ENCODE peak calls at places on chromosomes 12 and 14, in six cellular contexts. Y, S, H, Z, U and P are unnamed samples.

GRCh38 chr12:74539261-74539660 is 1.6 kb downstream of the ATXN7L3B start:
- DNase-seq in Y (no peak), S (no peak), H (no peak), Z (peak), U (no peak), P (no peak)

GRCh38 chr12:29796823-29797263 is 13.1 kb upstream of the TMTC1 start:
- DNase-seq in Y (no peak), S (peak), H (peak), Z (peak), U (no peak), P (no peak)

GRCh38 chr12:96497800-96498199 is 8.4 kb downstream of the CFAP54 start:
- DNase-seq in Y (no peak), S (no peak), H (no peak), Z (no peak), U (no peak), P (no peak)

GRCh38 chr12:82593901-82594396 is 92.8 kb upstream of the TMTC2 start:
- DNase-seq in Y (peak), S (no peak), H (no peak), Z (no peak), U (no peak), P (no peak)

GRCh38 chr12:81209001-81209400 is 131.1 kb downstream of the ACSS3 start:
- DNase-seq in Y (no peak), S (no peak), H (no peak), Z (no peak), U (no peak), P (no peak)

GRCh38 chr14:31950760-31951637 is 126.1 kb upstream of the ARHGAP5 start:
- DNase-seq in Y (no peak), S (no peak), H (no peak), Z (peak), U (no peak), P (no peak)

GRCh38 chr14:23300687-23301223 is 1.9 kb downstream of the PPP1R3E start:
- DNase-seq in Y (no peak), S (no peak), H (no peak), Z (peak), U (no peak), P (peak)

GRCh38 chr14:64266206-64266605 is 28.0 kb downstream of the ESR2 start:
- DNase-seq in Y (no peak), S (peak), H (no peak), Z (peak), U (no peak), P (no peak)

GRCh38 chr12:110743571-110744093 is 941 bp upstream of the PPP1CC start:
- DNase-seq in Y (no peak), S (no peak), H (no peak), Z (peak), U (no peak), P (no peak)

GRCh38 chr12:124480469-124481256 is 86.7 kb downstream of the NCOR2 start:
- DNase-seq in Y (peak), S (no peak), H (peak), Z (peak), U (peak), P (peak)

GRCh38 chr14:24155100-24155499 is 6.0 kb upstream of the IRF9 start:
- DNase-seq in Y (no peak), S (no peak), H (no peak), Z (no peak), U (no peak), P (no peak)

GRCh38 chr12:14454098-14454907 is 88.8 kb downstream of the ATF7IP start:
- DNase-seq in Y (peak), S (peak), H (no peak), Z (peak), U (no peak), P (no peak)

GRCh38 chr12:104681012-104681690 is 224.4 kb downstream of the CHST11 start:
- DNase-seq in Y (no peak), S (no peak), H (no peak), Z (no peak), U (no peak), P (no peak)

GRCh38 chr14:103654619-103655018 is 25.6 kb downstream of the KLC1 start:
- DNase-seq in Y (no peak), S (no peak), H (no peak), Z (no peak), U (no peak), P (no peak)

GRCh38 chr14:103656031-103656757 is 27.2 kb downstream of the KLC1 start:
- DNase-seq in Y (no peak), S (no peak), H (no peak), Z (no peak), U (no peak), P (no peak)

GRCh38 chr14:103651585-103651984 is 22.6 kb downstream of the KLC1 start:
- DNase-seq in Y (no peak), S (no peak), H (no peak), Z (no peak), U (no peak), P (no peak)

GRCh38 chr14:103652806-103653205 is 23.8 kb downstream of the KLC1 start:
- DNase-seq in Y (no peak), S (no peak), H (no peak), Z (no peak), U (no peak), P (no peak)

DNA sequence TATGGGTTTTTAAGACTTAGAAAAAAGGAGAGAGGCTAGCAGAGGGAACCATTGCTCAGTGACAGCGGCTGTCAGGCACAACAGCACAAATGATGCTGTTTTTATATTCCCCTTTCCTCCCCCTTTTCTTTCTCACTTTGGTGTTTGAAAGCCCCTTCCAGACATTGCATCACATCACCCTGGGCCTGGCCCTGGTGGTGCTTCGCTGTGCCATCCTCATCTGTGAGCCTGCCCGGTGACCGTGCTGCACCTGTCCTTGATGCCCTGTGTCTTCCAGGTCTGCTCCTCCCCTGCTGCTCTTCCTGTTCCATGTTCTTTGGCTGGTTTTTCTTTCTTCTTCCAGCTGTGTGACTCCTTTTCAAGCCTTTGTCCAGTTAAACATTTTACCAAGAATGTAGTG is 24.8 kb downstream of the KLC1 start:
- DNase-seq in Y (no peak), S (no peak), H (no peak), Z (no peak), U (no peak), P (no peak)
- TF ChIP-seq CTCF in Y (no peak), S (no peak), H (no peak), Z (no peak), U (no peak), P (no peak)

GRCh38 chr12:65881348-65881961 is 57.2 kb downstream of the HMGA2 start:
- DNase-seq in Y (no peak), S (no peak), H (no peak), Z (no peak), U (no peak), P (no peak)

GRCh38 chr12:65879878-65880277 is 55.6 kb downstream of the HMGA2 start:
- DNase-seq in Y (no peak), S (no peak), H (no peak), Z (peak), U (no peak), P (no peak)

GRCh38 chr12:65882504-65882903 is 58.2 kb downstream of the HMGA2 start:
- DNase-seq in Y (no peak), S (no peak), H (no peak), Z (peak), U (no peak), P (no peak)

GRCh38 chr12:65885312-65885711 is 61.0 kb downstream of the HMGA2 start:
- DNase-seq in Y (no peak), S (no peak), H (no peak), Z (no peak), U (no peak), P (no peak)

DNA sequence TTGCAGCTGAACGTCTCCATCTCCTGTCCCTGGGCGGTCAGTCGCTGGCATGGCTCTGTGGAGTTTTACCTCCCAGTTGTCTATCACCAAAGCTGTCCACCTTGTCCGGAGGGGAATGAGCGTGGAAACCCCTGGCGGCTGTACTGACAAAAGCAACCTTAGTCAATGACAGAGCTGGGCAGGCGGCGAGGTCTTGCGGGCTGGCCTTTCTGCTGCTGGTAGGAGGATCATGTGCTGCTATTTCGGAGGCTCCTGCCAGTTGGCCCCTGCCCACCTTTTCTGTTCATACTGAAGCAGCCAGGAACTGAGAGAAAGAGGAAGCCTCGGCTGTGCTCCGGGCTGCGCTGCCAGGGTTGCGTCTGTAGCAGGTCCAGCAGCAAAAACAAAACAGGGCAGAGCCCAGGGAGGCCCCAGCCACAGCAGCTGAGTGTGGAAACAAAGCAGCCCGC is 57.7 kb downstream of the HMGA2 start:
- DNase-seq in Y (peak), S (no peak), H (no peak), Z (no peak), U (peak), P (no peak)
- TF ChIP-seq CTCF in Y (peak), S (peak), H (peak), Z (no peak), U (peak), P (no peak)

DNA sequence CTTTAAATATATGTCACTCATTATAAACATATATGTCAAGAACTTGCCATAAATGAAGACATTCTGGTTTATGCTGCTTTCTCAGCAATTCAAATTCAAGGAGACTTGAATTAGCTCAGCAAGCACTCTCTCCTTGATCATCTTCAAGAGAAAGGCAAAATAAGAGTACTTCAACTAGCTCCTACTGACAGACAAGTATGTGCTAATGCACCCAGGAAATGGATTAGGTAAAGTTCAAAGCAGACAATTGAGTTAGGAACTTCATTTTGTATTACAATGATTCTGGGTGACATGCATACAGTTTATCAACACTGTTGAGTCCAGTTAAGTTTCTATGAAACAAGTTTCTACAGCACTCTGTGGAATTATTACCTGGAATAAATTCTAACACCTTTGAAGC is 455.9 kb upstream of the USP15 start:
- DNase-seq in Y (no peak), S (no peak), H (no peak), Z (no peak), U (no peak), P (no peak)
- TF ChIP-seq CTCF in Y (no peak), S (no peak), H (no peak), Z (no peak), U (no peak), P (no peak)

GRCh38 chr14:72098202-72098601 is 166.0 kb downstream of the RGS6 start:
- DNase-seq in Y (no peak), S (no peak), H (no peak), Z (no peak), U (no peak), P (no peak)

DNA sequence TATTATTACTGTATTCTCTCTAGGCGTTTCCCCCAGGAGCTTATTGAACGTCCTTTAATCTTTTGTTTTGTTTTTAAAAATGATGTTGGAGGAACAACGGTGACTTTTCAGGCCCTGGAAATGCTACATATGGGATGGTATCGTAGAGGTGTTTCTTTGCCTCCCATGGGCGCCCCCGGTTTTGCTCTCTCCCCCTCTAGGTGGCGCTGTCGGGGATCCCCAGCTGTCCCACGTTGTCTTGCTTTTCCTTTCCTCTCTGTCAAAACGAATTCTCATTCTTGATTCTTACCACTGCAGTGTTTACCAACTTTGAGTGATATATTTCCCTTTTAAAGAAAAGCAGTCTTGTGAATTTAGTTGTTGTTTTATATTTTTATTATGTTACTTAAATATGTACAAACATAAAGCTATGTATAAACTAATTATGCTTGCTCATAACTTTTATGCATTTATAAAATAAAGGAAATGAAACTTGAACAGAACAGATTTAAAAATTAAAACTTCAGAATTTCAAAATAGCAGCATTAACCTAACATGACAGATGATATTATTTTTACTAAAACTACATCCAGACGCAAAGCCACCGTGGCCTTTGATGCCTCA is 171.9 kb downstream of the RGS6 start:
- DNase-seq in Y (peak), S (no peak), H (no peak), Z (peak), U (no peak), P (peak)
- TF ChIP-seq CTCF in Y (peak), S (peak), H (peak), Z (peak), U (no peak), P (peak)

DNA sequence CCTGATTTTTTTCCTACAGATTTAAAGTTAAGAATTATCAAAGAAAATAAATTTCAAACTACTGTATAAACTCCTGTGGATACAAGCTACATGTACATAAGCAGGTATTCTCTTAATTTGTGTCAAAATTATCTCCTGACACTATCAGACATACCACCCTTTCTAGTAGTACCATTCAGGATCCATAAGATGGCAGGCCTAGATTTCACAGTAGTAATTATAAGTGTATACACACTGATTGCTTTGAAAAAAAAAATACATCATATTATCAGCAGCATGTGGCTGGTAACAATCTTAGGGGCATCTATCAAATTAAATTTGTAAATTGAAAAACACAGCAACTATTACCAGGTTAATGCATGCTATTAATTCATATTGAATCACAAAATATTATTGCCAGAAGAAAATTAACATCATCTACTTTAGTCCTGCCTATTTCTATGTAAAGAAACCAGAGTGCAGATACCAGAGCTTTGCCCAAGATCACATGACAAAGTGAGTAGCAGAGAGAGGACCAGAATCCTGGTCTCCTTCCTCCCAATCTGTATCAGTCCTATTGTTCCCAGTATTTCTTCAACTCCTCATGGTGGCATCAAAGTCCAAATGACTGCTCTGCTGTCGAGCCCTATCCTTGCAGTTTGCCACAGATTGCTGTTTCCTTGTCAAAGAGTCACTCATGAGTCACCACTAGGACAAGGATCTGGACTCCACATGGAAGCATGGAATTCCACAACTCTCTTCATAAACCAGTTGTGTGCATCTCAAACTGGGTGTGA is 27.7 kb upstream of the CALM1 start:
- DNase-seq in Y (no peak), S (peak), H (no peak), Z (peak), U (no peak), P (no peak)
- TF ChIP-seq CTCF in Y (no peak), S (no peak), H (no peak), Z (peak), U (no peak), P (peak)

GRCh38 chr12:62631531-62632520 is 165.2 kb downstream of the MON2 start:
- DNase-seq in Y (peak), S (peak), H (no peak), Z (no peak), U (peak), P (no peak)
- TF ChIP-seq CTCF in Y (peak), S (peak), H (peak), Z (no peak), U (peak), P (no peak)